ENCODE peak calls at places on chromosomes 5 and 9, in ten cellular contexts. P is astrocyte of the spinal cord, Q is choroid plexus epithelial cell, H is BJ, T is AG10803, Y is lower lobe of right lung, M is left ventricle myocardium inferior, E is NT2/D1, J is tibial nerve, I is WERI-Rb-1. V is an unnamed sample.

GRCh38 chr9:98570663-98571440 is 137.9 kb downstream of the GABBR2 start:
- DNase-seq in P (no peak), Q (no peak), H (no peak), T (no peak), Y (no peak), M (no peak), E (peak), J (no peak), I (no peak), V (no peak)

GRCh38 chr5:72921103-72921502 is 34.7 kb upstream of the FCHO2 start:
- DNase-seq in P (no peak), Q (no peak), H (no peak), T (no peak), Y (no peak), M (no peak), E (no peak), J (no peak), I (no peak), V (no peak)

GRCh38 chr5:10984021-10984420 is 223.0 kb upstream of the DAP start:
- DNase-seq in P (no peak), Q (no peak), H (no peak), T (no peak), Y (no peak), M (no peak), E (no peak), J (no peak), I (no peak), V (no peak)

GRCh38 chr9:111943200-111943599 is 46.6 kb downstream of the UGCG start:
- DNase-seq in P (no peak), Q (no peak), H (no peak), T (no peak), Y (no peak), M (no peak), E (no peak), J (no peak), I (no peak), V (no peak)

GRCh38 chr5:115542076-115542475 is 2.5 kb downstream of the FEM1C start:
- DNase-seq in P (no peak), Q (peak), H (no peak), T (peak), Y (no peak), M (no peak), E (no peak), J (no peak), I (no peak), V (no peak)

GRCh38 chr5:152622628-152623027 is 217.5 kb upstream of the NMUR2 start:
- DNase-seq in P (no peak), Q (no peak), H (no peak), T (no peak), Y (no peak), M (peak), E (no peak), J (no peak), I (no peak), V (no peak)

GRCh38 chr9:130680836-130681768 is 12.5 kb upstream of the EXOSC2 start:
- DNase-seq in P (peak), Q (peak), H (peak), T (peak), Y (peak), M (peak), E (no peak), J (no peak), I (peak), V (peak)

GRCh38 chr5:66717455-66718373 is 121.5 kb downstream of the MAST4 start:
- DNase-seq in P (no peak), Q (no peak), H (no peak), T (no peak), Y (no peak), M (peak), E (no peak), J (no peak), I (no peak), V (no peak)

GRCh38 chr5:153158608-153159007 is 331.9 kb upstream of the GRIA1 start:
- DNase-seq in P (no peak), Q (no peak), H (no peak), T (no peak), Y (no peak), M (no peak), E (no peak), J (no peak), I (no peak), V (peak)

GRCh38 chr5:33118761-33119415 is 321.9 kb upstream of the TARS1 start:
- DNase-seq in P (no peak), Q (no peak), H (no peak), T (peak), Y (no peak), M (no peak), E (no peak), J (no peak), I (no peak), V (no peak)

GRCh38 chr5:54186912-54187445 is 123.4 kb downstream of the ARL15 start:
- DNase-seq in P (no peak), Q (no peak), H (no peak), T (no peak), Y (no peak), M (peak), E (no peak), J (no peak), I (no peak), V (peak)

GRCh38 chr9:20358201-20358600 is 264.1 kb downstream of the MLLT3 start:
- DNase-seq in P (peak), Q (peak), H (no peak), T (peak), Y (no peak), M (no peak), E (no peak), J (no peak), I (no peak), V (no peak)

GRCh38 chr5:120304653-120305052 is 159.4 kb upstream of the PRR16 start:
- DNase-seq in P (peak), Q (peak), H (peak), T (peak), Y (no peak), M (no peak), E (no peak), J (no peak), I (no peak), V (no peak)

GRCh38 chr5:153636713-153637112 is 146.2 kb downstream of the GRIA1 start:
- DNase-seq in P (no peak), Q (no peak), H (no peak), T (peak), Y (no peak), M (no peak), E (no peak), J (no peak), I (no peak), V (no peak)

GRCh38 chr5:74141053-74141452 is 499.5 kb downstream of the ENC1 start:
- DNase-seq in P (peak), Q (peak), H (no peak), T (peak), Y (no peak), M (no peak), E (no peak), J (no peak), I (no peak), V (no peak)

GRCh38 chr5:166166071-166166470 is 2125.4 kb upstream of the WWC1 start:
- DNase-seq in P (no peak), Q (no peak), H (no peak), T (no peak), Y (no peak), M (no peak), E (no peak), J (no peak), I (no peak), V (no peak)

GRCh38 chr9:81906656-81907055 is 21.6 kb upstream of the SPATA31D4 start:
- DNase-seq in P (peak), Q (peak), H (no peak), T (peak), Y (no peak), M (no peak), E (no peak), J (no peak), I (no peak), V (no peak)

GRCh38 chr9:86452194-86452828 is 98.1 kb upstream of the TUT7 start:
- DNase-seq in P (no peak), Q (peak), H (no peak), T (no peak), Y (no peak), M (no peak), E (no peak), J (no peak), I (no peak), V (no peak)

GRCh38 chr9:114386361-114386885 is 1.4 kb downstream of the AKNA start:
- DNase-seq in P (no peak), Q (no peak), H (no peak), T (no peak), Y (no peak), M (no peak), E (no peak), J (no peak), I (no peak), V (no peak)

GRCh38 chr5:137470111-137470920 is 28.8 kb downstream of the SPOCK1 start:
- DNase-seq in P (peak), Q (peak), H (peak), T (peak), Y (no peak), M (no peak), E (no peak), J (no peak), I (no peak), V (no peak)

GRCh38 chr5:171647043-171647899 is 138.3 kb upstream of the SMIM23 start:
- DNase-seq in P (peak), Q (peak), H (no peak), T (peak), Y (no peak), M (no peak), E (no peak), J (no peak), I (peak), V (no peak)

GRCh38 chr5:16593013-16593412 is 23.8 kb downstream of the RETREG1 start:
- DNase-seq in P (peak), Q (peak), H (peak), T (peak), Y (no peak), M (no peak), E (no peak), J (no peak), I (no peak), V (no peak)

GRCh38 chr5:144451187-144451973 is 280.7 kb downstream of the KCTD16 start:
- DNase-seq in P (no peak), Q (no peak), H (no peak), T (peak), Y (no peak), M (no peak), E (no peak), J (no peak), I (no peak), V (no peak)

GRCh38 chr5:115580941-115581340 is 21.3 kb downstream of the TICAM2 start:
- DNase-seq in P (no peak), Q (no peak), H (no peak), T (no peak), Y (no peak), M (no peak), E (no peak), J (no peak), I (no peak), V (no peak)

GRCh38 chr5:68646142-68646541 is 430.6 kb downstream of the PIK3R1 start:
- DNase-seq in P (no peak), Q (peak), H (no peak), T (peak), Y (no peak), M (no peak), E (no peak), J (no peak), I (no peak), V (no peak)

GRCh38 chr5:40416588-40416987 is 263.1 kb upstream of the PTGER4 start:
- DNase-seq in P (no peak), Q (no peak), H (no peak), T (no peak), Y (no peak), M (no peak), E (no peak), J (no peak), I (no peak), V (no peak)

GRCh38 chr9:122145462-122145861 is 14.1 kb downstream of the NDUFA8 start:
- DNase-seq in P (no peak), Q (no peak), H (no peak), T (no peak), Y (no peak), M (no peak), E (no peak), J (no peak), I (no peak), V (no peak)

GRCh38 chr5:56468278-56468677 is 235.1 kb upstream of the ANKRD55 start:
- DNase-seq in P (no peak), Q (no peak), H (no peak), T (no peak), Y (no peak), M (no peak), E (no peak), J (no peak), I (no peak), V (no peak)

GRCh38 chr5:103119067-103119764 is 722 bp downstream of the GIN1 start:
- DNase-seq in P (no peak), Q (peak), H (no peak), T (peak), Y (no peak), M (no peak), E (no peak), J (no peak), I (no peak), V (no peak)

GRCh38 chr5:54446169-54446786 is 9.2 kb upstream of the HSPB3 start:
- DNase-seq in P (no peak), Q (no peak), H (no peak), T (peak), Y (no peak), M (peak), E (no peak), J (no peak), I (no peak), V (no peak)

GRCh38 chr5:120152472-120152871 is 311.6 kb upstream of the PRR16 start:
- DNase-seq in P (peak), Q (peak), H (peak), T (peak), Y (no peak), M (no peak), E (no peak), J (no peak), I (no peak), V (no peak)

GRCh38 chr5:38258319-38259061 is at the start of gene EGFLAM:
- DNase-seq in P (peak), Q (no peak), H (no peak), T (no peak), Y (no peak), M (peak), E (peak), J (no peak), I (peak), V (peak)

GRCh38 chr9:70888471-70888870 is 232.9 kb downstream of the TRPM3 start:
- DNase-seq in P (no peak), Q (no peak), H (no peak), T (no peak), Y (no peak), M (no peak), E (no peak), J (no peak), I (no peak), V (no peak)

GRCh38 chr9:73133042-73133651 is 18.5 kb upstream of the ANXA1 start:
- DNase-seq in P (no peak), Q (no peak), H (no peak), T (no peak), Y (no peak), M (no peak), E (no peak), J (no peak), I (no peak), V (no peak)
- H3K4me3 ChIP-seq in P (no peak), Q (peak), H (no peak), T (peak), Y (peak), M (peak), E (no peak), J (peak), I (no peak), V (no peak)

GRCh38 chr5:140978987-140979386 is 12.7 kb downstream of the PCDHAC2 start:
- DNase-seq in P (no peak), Q (no peak), H (no peak), T (no peak), Y (no peak), M (no peak), E (no peak), J (no peak), I (no peak), V (no peak)

GRCh38 chr5:140982083-140982716 is 15.9 kb downstream of the PCDHAC2 start:
- DNase-seq in P (no peak), Q (no peak), H (no peak), T (no peak), Y (no peak), M (no peak), E (no peak), J (no peak), I (no peak), V (no peak)

GRCh38 chr5:140977003-140977402 is 10.7 kb downstream of the PCDHAC2 start:
- DNase-seq in P (no peak), Q (no peak), H (no peak), T (peak), Y (no peak), M (no peak), E (no peak), J (no peak), I (no peak), V (no peak)

GRCh38 chr5:140973550-140973949 is 7.3 kb downstream of the PCDHAC2 start:
- DNase-seq in P (no peak), Q (no peak), H (no peak), T (no peak), Y (no peak), M (no peak), E (no peak), J (no peak), I (no peak), V (no peak)

GRCh38 chr5:140978260-140978659 is 12.0 kb downstream of the PCDHAC2 start:
- DNase-seq in P (no peak), Q (no peak), H (no peak), T (no peak), Y (peak), M (no peak), E (no peak), J (no peak), I (no peak), V (no peak)
- H3K4me3 ChIP-seq in P (no peak), Q (no peak), H (no peak), T (no peak), Y (no peak), M (no peak), E (no peak), J (no peak), I (no peak), V (no peak)

GRCh38 chr5:78505860-78506259 is 142.7 kb downstream of the LHFPL2 start:
- DNase-seq in P (no peak), Q (no peak), H (no peak), T (no peak), Y (no peak), M (no peak), E (no peak), J (no peak), I (no peak), V (no peak)
- H3K4me3 ChIP-seq in P (no peak), Q (no peak), H (no peak), T (no peak), Y (no peak), M (no peak), E (no peak), J (no peak), I (no peak), V (no peak)

DNA sequence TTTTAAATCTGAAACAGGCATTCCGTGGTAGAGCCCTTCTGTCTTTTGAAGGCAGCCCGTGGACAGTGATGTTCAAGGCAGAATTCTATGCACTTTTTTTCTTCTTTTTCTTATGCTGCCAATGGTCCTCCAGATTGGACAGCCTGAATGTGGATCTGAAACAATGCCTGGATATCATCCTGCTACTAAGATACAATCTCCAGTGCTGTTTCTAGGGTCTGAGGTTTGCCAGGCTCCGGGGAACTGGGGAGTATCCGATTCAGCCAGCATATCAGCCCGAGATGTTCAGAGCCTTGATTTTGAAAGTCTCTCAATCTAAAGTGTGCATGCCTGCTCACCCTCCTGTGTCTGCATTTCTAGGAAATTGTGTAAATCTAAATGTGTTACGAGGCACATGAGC is 103.8 kb upstream of the WWC1 start:
- DNase-seq in P (no peak), Q (no peak), H (no peak), T (no peak), Y (no peak), M (no peak), E (no peak), J (no peak), I (no peak), V (no peak)
- H3K4me3 ChIP-seq in P (no peak), Q (no peak), H (no peak), T (no peak), Y (no peak), M (no peak), E (no peak), J (no peak), I (no peak), V (no peak)

GRCh38 chr9:134390537-134390936 is 64.3 kb downstream of the RXRA start:
- DNase-seq in P (no peak), Q (no peak), H (no peak), T (no peak), Y (no peak), M (no peak), E (no peak), J (no peak), I (no peak), V (no peak)

GRCh38 chr9:134389659-134390058 is 63.4 kb downstream of the RXRA start:
- DNase-seq in P (no peak), Q (no peak), H (no peak), T (no peak), Y (no peak), M (no peak), E (no peak), J (no peak), I (no peak), V (no peak)

GRCh38 chr9:134388976-134389375 is 62.7 kb downstream of the RXRA start:
- DNase-seq in P (no peak), Q (no peak), H (no peak), T (no peak), Y (no peak), M (no peak), E (no peak), J (no peak), I (no peak), V (no peak)

GRCh38 chr9:134391319-134392231 is 65.3 kb downstream of the RXRA start:
- DNase-seq in P (no peak), Q (no peak), H (no peak), T (no peak), Y (no peak), M (no peak), E (no peak), J (no peak), I (no peak), V (no peak)

DNA sequence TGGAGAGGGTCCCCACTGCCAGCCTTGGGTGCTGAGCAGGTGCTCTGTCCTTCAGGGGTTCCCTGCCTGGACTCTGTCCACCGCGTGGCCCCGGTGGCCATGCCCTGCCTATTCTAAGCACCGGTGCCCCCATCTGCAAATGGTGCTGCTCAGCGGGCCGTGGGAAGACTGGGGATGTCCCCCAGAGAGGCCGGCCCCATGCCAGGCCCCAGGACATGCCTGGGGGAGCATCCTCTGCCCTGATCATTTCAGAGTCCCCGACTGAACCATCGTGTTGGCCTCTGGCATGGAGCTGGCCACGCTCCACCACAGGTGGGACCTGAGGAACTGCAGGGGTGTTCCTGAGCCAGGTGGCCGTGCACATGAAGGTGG is 64.7 kb downstream of the RXRA start:
- DNase-seq in P (no peak), Q (no peak), H (no peak), T (no peak), Y (no peak), M (no peak), E (no peak), J (no peak), I (no peak), V (no peak)
- H3K4me3 ChIP-seq in P (no peak), Q (no peak), H (no peak), T (no peak), Y (peak), M (no peak), E (no peak), J (no peak), I (no peak), V (no peak)

GRCh38 chr9:127684576-127684975 is 22.2 kb upstream of the CFAP157 start:
- DNase-seq in P (no peak), Q (peak), H (no peak), T (peak), Y (no peak), M (no peak), E (no peak), J (no peak), I (no peak), V (no peak)
- H3K4me3 ChIP-seq in P (no peak), Q (no peak), H (no peak), T (no peak), Y (no peak), M (no peak), E (no peak), J (no peak), I (no peak), V (no peak)

V was measured in aorta.